ENCODE peak calls at places on chromosomes 2 and 18, in nine cellular contexts. A, E, U, Q, R, C, Y, D and S are unnamed samples.

GRCh38 chr18:46596119-46596518 is 60.9 kb downstream of the LOXHD1 start:
- DNase-seq in E (no peak), R (no peak), C (no peak), A (no peak), D (no peak), U (no peak), Q (no peak), Y (no peak), S (no peak)

GRCh38 chr2:215171151-215171550 is 32.7 kb upstream of the ABCA12 start:
- DNase-seq in Q (no peak), E (no peak), U (no peak), D (no peak), Y (no peak), A (peak), C (no peak), R (peak), S (no peak)

GRCh38 chr2:133636287-133636686 is 68.0 kb upstream of the NCKAP5 start:
- DNase-seq in A (no peak), E (no peak), R (no peak), Y (no peak), C (no peak), Q (no peak), D (no peak), U (no peak), S (no peak)

GRCh38 chr18:43596106-43596712 is 318.9 kb upstream of the SYT4 start:
- DNase-seq in D (peak), C (no peak), Y (no peak), Q (no peak), E (no peak), U (peak), R (no peak), A (peak), S (no peak)

GRCh38 chr2:47520302-47520630 is 117.3 kb downstream of the MSH2 start:
- DNase-seq in U (no peak), R (no peak), A (no peak), C (no peak), Y (no peak), Q (no peak), D (no peak), E (peak), S (no peak)

GRCh38 chr18:48127546-48128105 is 197.2 kb upstream of the SMAD2 start:
- DNase-seq in C (no peak), D (no peak), Y (no peak), E (no peak), U (no peak), A (no peak), Q (no peak), R (no peak), S (no peak)

GRCh38 chr18:26656944-26657536 is 108.7 kb upstream of the KCTD1 start:
- DNase-seq in U (peak), Y (peak), Q (peak), E (no peak), A (peak), C (no peak), R (no peak), D (peak), S (no peak)

GRCh38 chr2:196481323-196481695 is 158.2 kb upstream of the CCDC150 start:
- DNase-seq in D (no peak), R (peak), Q (no peak), U (no peak), A (peak), E (no peak), C (no peak), Y (no peak), S (no peak)

GRCh38 chr2:147425437-147426038 is 419.3 kb upstream of the ACVR2A start:
- DNase-seq in A (no peak), Q (no peak), U (no peak), E (no peak), Y (no peak), R (no peak), C (no peak), D (no peak), S (no peak)

GRCh38 chr18:11316546-11316945 is 167.2 kb upstream of the PIEZO2 start:
- DNase-seq in U (no peak), C (no peak), E (no peak), D (no peak), A (no peak), Y (no peak), R (no peak), Q (no peak), S (no peak)

GRCh38 chr2:178397002-178397605 is 53.9 kb downstream of the PRKRA start:
- DNase-seq in E (no peak), R (peak), U (peak), Q (peak), C (no peak), D (peak), A (peak), Y (no peak), S (no peak)

GRCh38 chr2:216294305-216294704 is 78.0 kb downstream of the MARCHF4 start:
- DNase-seq in C (no peak), Y (no peak), A (peak), U (no peak), R (no peak), Q (no peak), D (no peak), E (no peak), S (no peak)